ENCODE peak calls at places on chromosome 3, in five cellular contexts. One of them, this sample, is unnamed.

GRCh38 chr3:140091143-140091542 is 156.2 kb downstream of the CLSTN2 start:
- DNase-seq in naive thymus-derived CD8-positive, alpha-beta T cell: no peak
- DNase-seq in NCI-H774: no peak
- DNase-seq in GM12892: no peak
- DNase-seq in nucleus accumbens: no peak
- DNase-seq in this sample: no peak

GRCh38 chr3:120102232-120102631 is 8.0 kb upstream of the GSK3B start:
- DNase-seq in NCI-H774: no peak
- DNase-seq in GM12892: no peak
- DNase-seq in nucleus accumbens: no peak
- DNase-seq in naive thymus-derived CD8-positive, alpha-beta T cell: no peak
- DNase-seq in this sample: no peak

GRCh38 chr3:66397745-66398144 is 103.1 kb downstream of the LRIG1 start:
- DNase-seq in GM12892: no peak
- DNase-seq in nucleus accumbens: no peak
- DNase-seq in naive thymus-derived CD8-positive, alpha-beta T cell: no peak
- DNase-seq in NCI-H774: no peak
- DNase-seq in this sample: no peak

GRCh38 chr3:160707187-160707789 is 30.3 kb downstream of the ARL14 start:
- DNase-seq in NCI-H774: peak; percentile 62
- DNase-seq in GM12892: no peak
- DNase-seq in nucleus accumbens: peak; percentile 4
- DNase-seq in naive thymus-derived CD8-positive, alpha-beta T cell: peak; percentile 28
- DNase-seq in this sample: no peak

GRCh38 chr3:183769453-183769852 is 55.9 kb downstream of the MAP6D1 start:
- DNase-seq in GM12892: no peak
- DNase-seq in NCI-H774: no peak
- DNase-seq in nucleus accumbens: no peak
- DNase-seq in naive thymus-derived CD8-positive, alpha-beta T cell: no peak
- DNase-seq in this sample: no peak

GRCh38 chr3:45362161-45362560 is 26.2 kb upstream of the LARS2 start:
- DNase-seq in GM12892: no peak
- DNase-seq in naive thymus-derived CD8-positive, alpha-beta T cell: no peak
- DNase-seq in nucleus accumbens: no peak
- DNase-seq in NCI-H774: no peak
- DNase-seq in this sample: no peak

GRCh38 chr3:114850913-114851312 is 296.2 kb downstream of the ZBTB20 start:
- DNase-seq in NCI-H774: no peak
- DNase-seq in naive thymus-derived CD8-positive, alpha-beta T cell: no peak
- DNase-seq in nucleus accumbens: no peak
- DNase-seq in GM12892: no peak
- DNase-seq in this sample: no peak

GRCh38 chr3:127304121-127304744 is 16.4 kb upstream of the PRR20G start:
- DNase-seq in nucleus accumbens: no peak
- DNase-seq in naive thymus-derived CD8-positive, alpha-beta T cell: no peak
- DNase-seq in GM12892: no peak
- DNase-seq in NCI-H774: peak; percentile 90
- DNase-seq in this sample: no peak

GRCh38 chr3:174330303-174330702 is 528.8 kb upstream of the NAALADL2 start:
- DNase-seq in naive thymus-derived CD8-positive, alpha-beta T cell: no peak
- DNase-seq in NCI-H774: no peak
- DNase-seq in GM12892: no peak
- DNase-seq in nucleus accumbens: no peak
- DNase-seq in this sample: no peak

GRCh38 chr3:158105124-158105709 is 1.0 kb downstream of the SHOX2 start:
- DNase-seq in NCI-H774: peak; percentile 23
- DNase-seq in GM12892: no peak
- DNase-seq in naive thymus-derived CD8-positive, alpha-beta T cell: no peak
- DNase-seq in nucleus accumbens: no peak
- DNase-seq in this sample: no peak

GRCh38 chr3:114872588-114872987 is 274.5 kb downstream of the ZBTB20 start:
- DNase-seq in naive thymus-derived CD8-positive, alpha-beta T cell: no peak
- DNase-seq in nucleus accumbens: no peak
- DNase-seq in GM12892: no peak
- DNase-seq in NCI-H774: no peak
- DNase-seq in this sample: no peak

GRCh38 chr3:97882975-97883598 is 61.3 kb downstream of the CRYBG3 start:
- DNase-seq in naive thymus-derived CD8-positive, alpha-beta T cell: no peak
- DNase-seq in GM12892: no peak
- DNase-seq in nucleus accumbens: no peak
- DNase-seq in NCI-H774: peak; percentile 18
- DNase-seq in this sample: no peak

GRCh38 chr3:151841801-151842200 is 27.9 kb downstream of the AADAC start:
- DNase-seq in naive thymus-derived CD8-positive, alpha-beta T cell: no peak
- DNase-seq in GM12892: no peak
- DNase-seq in NCI-H774: no peak
- DNase-seq in nucleus accumbens: no peak
- DNase-seq in this sample: no peak

GRCh38 chr3:117195034-117195433 is 485.5 kb downstream of the TUSC7 start:
- DNase-seq in naive thymus-derived CD8-positive, alpha-beta T cell: no peak
- DNase-seq in GM12892: no peak
- DNase-seq in NCI-H774: no peak
- DNase-seq in nucleus accumbens: no peak
- DNase-seq in this sample: no peak

GRCh38 chr3:41808152-41808551 is 153.8 kb downstream of the ULK4 start:
- DNase-seq in nucleus accumbens: no peak
- DNase-seq in GM12892: no peak
- DNase-seq in NCI-H774: no peak
- DNase-seq in naive thymus-derived CD8-positive, alpha-beta T cell: no peak
- DNase-seq in this sample: no peak

GRCh38 chr3:184236636-184237035 is 7.3 kb downstream of the VWA5B2 start:
- DNase-seq in naive thymus-derived CD8-positive, alpha-beta T cell: no peak
- DNase-seq in GM12892: no peak
- DNase-seq in NCI-H774: no peak
- DNase-seq in nucleus accumbens: no peak
- DNase-seq in this sample: no peak

GRCh38 chr3:69568458-69568857 is 170.8 kb upstream of the MITF start:
- DNase-seq in nucleus accumbens: no peak
- DNase-seq in GM12892: no peak
- DNase-seq in naive thymus-derived CD8-positive, alpha-beta T cell: no peak
- DNase-seq in NCI-H774: no peak
- DNase-seq in this sample: no peak

GRCh38 chr3:148158210-148158609 is 539.5 kb upstream of the AGTR1 start:
- DNase-seq in GM12892: no peak
- DNase-seq in nucleus accumbens: peak; percentile 13
- DNase-seq in naive thymus-derived CD8-positive, alpha-beta T cell: no peak
- DNase-seq in NCI-H774: no peak
- DNase-seq in this sample: no peak

GRCh38 chr3:64470436-64470835 is 217.4 kb downstream of the ADAMTS9 start:
- DNase-seq in nucleus accumbens: no peak
- DNase-seq in GM12892: no peak
- DNase-seq in naive thymus-derived CD8-positive, alpha-beta T cell: no peak
- DNase-seq in NCI-H774: no peak
- DNase-seq in this sample: no peak

GRCh38 chr3:30655187-30655812 is 48.9 kb downstream of the TGFBR2 start:
- DNase-seq in naive thymus-derived CD8-positive, alpha-beta T cell: no peak
- DNase-seq in GM12892: no peak
- DNase-seq in NCI-H774: no peak
- DNase-seq in nucleus accumbens: no peak
- DNase-seq in this sample: peak; percentile 51

GRCh38 chr3:57910988-57911387 is 97.2 kb upstream of the FLNB start:
- DNase-seq in nucleus accumbens: no peak
- DNase-seq in GM12892: no peak
- DNase-seq in naive thymus-derived CD8-positive, alpha-beta T cell: peak; percentile 13
- DNase-seq in NCI-H774: no peak
- DNase-seq in this sample: peak; percentile 5

GRCh38 chr3:76436895-76437294 is 603.0 kb upstream of the ROBO2 start:
- DNase-seq in GM12892: no peak
- DNase-seq in NCI-H774: no peak
- DNase-seq in naive thymus-derived CD8-positive, alpha-beta T cell: no peak
- DNase-seq in nucleus accumbens: no peak
- DNase-seq in this sample: no peak

GRCh38 chr3:188345223-188345622 is 191.3 kb downstream of the LPP start:
- DNase-seq in GM12892: no peak
- DNase-seq in NCI-H774: no peak
- DNase-seq in nucleus accumbens: no peak
- DNase-seq in naive thymus-derived CD8-positive, alpha-beta T cell: no peak
- DNase-seq in this sample: no peak

GRCh38 chr3:194682651-194683310 is 2.9 kb upstream of the FAM43A start:
- DNase-seq in NCI-H774: peak; percentile 88
- DNase-seq in naive thymus-derived CD8-positive, alpha-beta T cell: peak; percentile 54
- DNase-seq in GM12892: peak; percentile 50
- DNase-seq in nucleus accumbens: peak; percentile 61
- DNase-seq in this sample: peak; percentile 69

GRCh38 chr3:17050051-17050450 is 165.3 kb downstream of the PLCL2 start:
- DNase-seq in naive thymus-derived CD8-positive, alpha-beta T cell: no peak
- DNase-seq in nucleus accumbens: no peak
- DNase-seq in NCI-H774: no peak
- DNase-seq in GM12892: no peak
- DNase-seq in this sample: no peak

GRCh38 chr3:113287818-113288648 is 76.7 kb downstream of the BOC start:
- DNase-seq in nucleus accumbens: peak; percentile 42
- DNase-seq in naive thymus-derived CD8-positive, alpha-beta T cell: peak; percentile 42
- DNase-seq in GM12892: no peak
- DNase-seq in NCI-H774: peak; percentile 2
- DNase-seq in this sample: no peak

GRCh38 chr3:177781686-177782161 is 584.4 kb upstream of the TBL1XR1 start:
- DNase-seq in naive thymus-derived CD8-positive, alpha-beta T cell: no peak
- DNase-seq in nucleus accumbens: no peak
- DNase-seq in GM12892: no peak
- DNase-seq in NCI-H774: no peak
- DNase-seq in this sample: no peak

GRCh38 chr3:167691366-167691765 is 37.6 kb upstream of the WDR49 start:
- DNase-seq in nucleus accumbens: no peak
- DNase-seq in naive thymus-derived CD8-positive, alpha-beta T cell: no peak
- DNase-seq in NCI-H774: no peak
- DNase-seq in GM12892: peak; percentile 23
- DNase-seq in this sample: no peak

This sample was measured in CD8-positive, alpha-beta memory T cell.